ENCODE peak calls at places on chromosomes 12 and 14, in five cellular contexts. O is renal cortical epithelial cell; K is stimulated activated CD4-positive, alpha-beta T cell treated with anti-CD3 and anti-CD28 coated beads, Interleukin-4, amount 100 ng/mL, for 24 hours; A is sciatic nerve; C is neural progenitor cell. T is an unnamed sample.

GRCh38 chr12:54680374-54680773 is 32.2 kb upstream of the DCD start:
- DNase-seq in O (peak), K (peak), A (no peak), C (peak), T (no peak)

GRCh38 chr14:59046746-59047145 is 141.7 kb upstream of the DAAM1 start:
- DNase-seq in O (peak), K (no peak), A (no peak), C (no peak), T (no peak)

GRCh38 chr12:124454735-124455134 is 112.7 kb downstream of the NCOR2 start:
- DNase-seq in O (no peak), K (no peak), A (no peak), C (no peak), T (no peak)

GRCh38 chr12:101784376-101784775 is 45.1 kb upstream of the SYCP3 start:
- DNase-seq in O (no peak), K (no peak), A (no peak), C (no peak), T (no peak)

GRCh38 chr14:32711103-32711680 is 227.5 kb upstream of the NPAS3 start:
- DNase-seq in O (peak), K (peak), A (no peak), C (peak), T (no peak)

GRCh38 chr12:53750812-53751335 is 905 bp downstream of the CISTR start:
- DNase-seq in O (peak), K (peak), A (no peak), C (peak), T (no peak)

GRCh38 chr14:89277229-89277628 is 139.8 kb downstream of the FOXN3 start:
- DNase-seq in O (no peak), K (no peak), A (no peak), C (no peak), T (no peak)

GRCh38 chr12:95870897-95871296 is 12.1 kb downstream of the SNRPF start:
- DNase-seq in O (no peak), K (no peak), A (no peak), C (no peak), T (no peak)

GRCh38 chr14:101120636-101121398 is 217.3 kb upstream of the RTL1 start:
- DNase-seq in O (no peak), K (no peak), A (peak), C (no peak), T (peak)

GRCh38 chr12:111222520-111222919 is 146.4 kb downstream of the PHETA1 start:
- DNase-seq in O (no peak), K (no peak), A (no peak), C (no peak), T (no peak)

GRCh38 chr12:56998316-56998715 is 8.0 kb downstream of the ZBTB39 start:
- DNase-seq in O (no peak), K (no peak), A (no peak), C (no peak), T (no peak)

GRCh38 chr12:52873832-52874572 is 25.2 kb upstream of the KRT78 start:
- DNase-seq in O (peak), K (peak), A (peak), C (peak), T (peak)